ENCODE peak calls at places on chromosomes 7 and 10, in seven cellular contexts. V, R, P, B, H, T and E are unnamed samples.

GRCh38 chr7:30321089-30321991 is 36.9 kb downstream of the ZNRF2 start:
- DNase-seq in V (no peak), R (no peak), P (no peak), B (no peak), H (no peak), T (no peak), E (no peak)

GRCh38 chr10:91290607-91291006 is 70.1 kb downstream of the PCGF5 start:
- DNase-seq in V (no peak), R (no peak), P (no peak), B (no peak), H (peak), T (no peak), E (no peak)

GRCh38 chr7:2008936-2009540 is 223.7 kb downstream of the MAD1L1 start:
- DNase-seq in V (no peak), R (no peak), P (no peak), B (no peak), H (peak), T (no peak), E (no peak)

GRCh38 chr7:80225361-80225760 is 90.7 kb downstream of the GNAI1 start:
- DNase-seq in V (no peak), R (no peak), P (no peak), B (no peak), H (no peak), T (no peak), E (no peak)

GRCh38 chr10:99316374-99316773 is 12.8 kb upstream of the CNNM1 start:
- DNase-seq in V (no peak), R (no peak), P (no peak), B (no peak), H (no peak), T (no peak), E (no peak)

GRCh38 chr10:93894516-93895378 is 969 bp downstream of the SLC35G1 start:
- DNase-seq in V (no peak), R (peak), P (peak), B (no peak), H (no peak), T (no peak), E (no peak)

GRCh38 chr7:85070967-85071628 is 115.8 kb downstream of the SEMA3D start:
- DNase-seq in V (no peak), R (no peak), P (no peak), B (no peak), H (peak), T (no peak), E (no peak)

GRCh38 chr10:30959855-30960247 is 71.8 kb downstream of the ZNF438 start:
- DNase-seq in V (no peak), R (no peak), P (no peak), B (no peak), H (no peak), T (no peak), E (no peak)

GRCh38 chr7:43443380-43443779 is 139.5 kb upstream of the STK17A start:
- DNase-seq in V (no peak), R (no peak), P (no peak), B (no peak), H (no peak), T (no peak), E (no peak)

GRCh38 chr7:83562960-83563359 is 86.0 kb downstream of the SEMA3E start:
- DNase-seq in V (no peak), R (no peak), P (no peak), B (no peak), H (no peak), T (no peak), E (no peak)

GRCh38 chr10:69636626-69637550 is 6.8 kb downstream of the FAM241B start:
- DNase-seq in V (no peak), R (no peak), P (no peak), B (no peak), H (no peak), T (no peak), E (no peak)

GRCh38 chr7:102101111-102101551 is 185.5 kb upstream of the SH2B2 start:
- DNase-seq in V (no peak), R (no peak), P (no peak), B (no peak), H (no peak), T (no peak), E (no peak)

GRCh38 chr10:94549221-94549620 is 3.6 kb downstream of the HELLS start:
- DNase-seq in V (no peak), R (no peak), P (no peak), B (no peak), H (no peak), T (no peak), E (no peak)

GRCh38 chr7:123748171-123748733 is 551 bp downstream of the WASL start:
- DNase-seq in V (peak), R (peak), P (peak), B (peak), H (peak), T (peak), E (no peak)

GRCh38 chr10:74738985-74739567 is 87.3 kb upstream of the KAT6B start:
- DNase-seq in V (no peak), R (peak), P (peak), B (no peak), H (no peak), T (no peak), E (peak)

GRCh38 chr7:151888079-151888673 is 11.3 kb upstream of the PRKAG2 start:
- DNase-seq in V (no peak), R (no peak), P (no peak), B (no peak), H (no peak), T (no peak), E (no peak)

GRCh38 chr7:130733866-130734524 is at the start of gene KLF14:
- DNase-seq in V (peak), R (no peak), P (peak), B (peak), H (peak), T (no peak), E (peak)

GRCh38 chr7:101567231-101567630 is 61.9 kb downstream of the MYL10 start:
- DNase-seq in V (no peak), R (no peak), P (no peak), B (no peak), H (no peak), T (no peak), E (no peak)

GRCh38 chr10:110461088-110461487 is 36.6 kb upstream of the DUSP5 start:
- DNase-seq in V (no peak), R (no peak), P (no peak), B (no peak), H (no peak), T (no peak), E (no peak)

GRCh38 chr10:14327535-14327934 is 3.2 kb downstream of the FRMD4A start:
- DNase-seq in V (no peak), R (no peak), P (no peak), B (no peak), H (no peak), T (no peak), E (no peak)

GRCh38 chr10:91198781-91199180 is 21.7 kb upstream of the PCGF5 start:
- DNase-seq in V (no peak), R (no peak), P (no peak), B (no peak), H (no peak), T (no peak), E (no peak)